ENCODE peak calls at places on chromosomes 13 and 19, in eight cellular contexts. P is NCI-H2081; Y is IMR-90; O is T-helper 17 cell; M is kidney tubule cell; F is mesenchymal stem cell; U is astrocyte of the hippocampus; H is activated CD8-positive, alpha-beta T cell treated with anti-CD3 and anti-CD28 coated beads, Interleukin-2, amount 10 ng/mL, durations not matched to agents 7 days and 5 days. S is an unnamed sample.

GRCh38 chr13:40146586-40147240 is 491.3 kb downstream of the COG6 start:
- DNase-seq in P (no peak), Y (no peak), O (no peak), M (no peak), F (no peak), U (no peak), H (no peak), S (no peak)

GRCh38 chr13:38657191-38657590 is 29.7 kb upstream of the FREM2 start:
- DNase-seq in P (no peak), Y (peak; percentile 6), O (no peak), M (peak; percentile 74), F (peak; percentile 38), U (peak; percentile 19), H (no peak), S (no peak)

GRCh38 chr13:98997738-98998641 is 20.1 kb upstream of the DOCK9 start:
- DNase-seq in P (no peak), Y (no peak), O (no peak), M (peak; percentile 91), F (no peak), U (no peak), H (no peak), S (no peak)

GRCh38 chr13:77150651-77151050 is 123.7 kb upstream of the FBXL3 start:
- DNase-seq in P (no peak), Y (peak; percentile 41), O (no peak), M (no peak), F (no peak), U (no peak), H (no peak), S (no peak)

GRCh38 chr13:40206241-40207109 is 460.0 kb downstream of the FOXO1 start:
- DNase-seq in P (no peak), Y (peak; percentile 7), O (no peak), M (peak; percentile 92), F (no peak), U (peak; percentile 26), H (peak; percentile 52), S (no peak)

GRCh38 chr19:1292419-1293151 is 6.9 kb downstream of the EFNA2 start:
- DNase-seq in P (no peak), Y (no peak), O (no peak), M (no peak), F (no peak), U (no peak), H (no peak), S (no peak)

GRCh38 chr13:89066868-89067466 is 1395.8 kb downstream of the SLITRK5 start:
- DNase-seq in P (peak; percentile 57), Y (peak; percentile 0), O (no peak), M (peak; percentile 61), F (peak; percentile 62), U (peak; percentile 59), H (peak; percentile 37), S (peak; percentile 1)

GRCh38 chr19:45643024-45643926 is 4.1 kb upstream of the EML2 start:
- DNase-seq in P (peak; percentile 71), Y (peak; percentile 61), O (peak; percentile 75), M (peak; percentile 72), F (peak; percentile 85), U (peak; percentile 93), H (peak; percentile 93), S (peak; percentile 83)

GRCh38 chr19:38519988-38520387 is 86.5 kb downstream of the RYR1 start:
- DNase-seq in P (no peak), Y (no peak), O (no peak), M (no peak), F (no peak), U (no peak), H (no peak), S (no peak)

GRCh38 chr19:58395220-58395978 is at the start of gene RNF225:
- DNase-seq in P (no peak), Y (no peak), O (no peak), M (peak; percentile 47), F (no peak), U (no peak), H (no peak), S (no peak)

S was measured in NCI-H1105 treated with DMSO at 0.1 percent for 48 hours.